ENCODE peak calls at places on chromosomes 13 and 19, in eight cellular contexts. P, N, S, O, T, U, W and Z are unnamed samples.

GRCh38 chr13:27194895-27195764 is 23.5 kb upstream of the USP12 start:
- DNase-seq in P (no peak), N (peak), S (no peak), O (no peak), T (peak), U (no peak), W (no peak), Z (no peak)

GRCh38 chr13:72850959-72851677 is 69.2 kb downstream of the PIBF1 start:
- DNase-seq in P (no peak), N (no peak), S (no peak), O (no peak), T (no peak), U (no peak), W (no peak), Z (no peak)

GRCh38 chr13:92827503-92827902 is 399.1 kb upstream of the GPC6 start:
- DNase-seq in P (no peak), N (no peak), S (no peak), O (no peak), T (no peak), U (no peak), W (no peak), Z (no peak)

GRCh38 chr19:51102991-51103390 is 5.2 kb downstream of the CTU1 start:
- DNase-seq in P (no peak), N (no peak), S (no peak), O (no peak), T (no peak), U (no peak), W (no peak), Z (no peak)

GRCh38 chr19:19345232-19345631 is 24.6 kb downstream of the MAU2 start:
- DNase-seq in P (no peak), N (no peak), S (no peak), O (no peak), T (no peak), U (no peak), W (no peak), Z (no peak)

GRCh38 chr13:43564941-43565340 is 221.8 kb downstream of the ENOX1 start:
- DNase-seq in P (no peak), N (no peak), S (no peak), O (no peak), T (no peak), U (no peak), W (no peak), Z (no peak)

GRCh38 chr19:11887247-11887617 is 350 bp upstream of the ZNF69 start:
- DNase-seq in P (no peak), N (no peak), S (no peak), O (no peak), T (no peak), U (no peak), W (peak), Z (no peak)

GRCh38 chr19:18051887-18052286 is 34.8 kb downstream of the IL12RB1 start:
- DNase-seq in P (no peak), N (no peak), S (no peak), O (no peak), T (no peak), U (peak), W (peak), Z (peak)

GRCh38 chr13:94325660-94326059 is 153.8 kb downstream of the DCT start:
- DNase-seq in P (no peak), N (peak), S (no peak), O (no peak), T (no peak), U (no peak), W (no peak), Z (peak)

GRCh38 chr19:13005253-13005652 is 10.0 kb downstream of the NFIX start:
- DNase-seq in P (no peak), N (no peak), S (no peak), O (no peak), T (no peak), U (no peak), W (no peak), Z (no peak)

GRCh38 chr19:19788015-19788414 is 33.5 kb downstream of the ZNF506 start:
- DNase-seq in P (no peak), N (no peak), S (no peak), O (no peak), T (no peak), U (no peak), W (no peak), Z (no peak)

GRCh38 chr19:3458595-3459284 is 21.6 kb downstream of the SMIM24 start:
- DNase-seq in P (no peak), N (no peak), S (no peak), O (peak), T (no peak), U (no peak), W (peak), Z (peak)

GRCh38 chr19:7257148-7258041 is 36.8 kb downstream of the INSR start:
- DNase-seq in P (no peak), N (peak), S (no peak), O (peak), T (peak), U (peak), W (no peak), Z (peak)

GRCh38 chr19:18478545-18479311 is 40.8 kb upstream of the ISYNA1 start:
- DNase-seq in P (no peak), N (peak), S (no peak), O (peak), T (no peak), U (peak), W (peak), Z (peak)

GRCh38 chr13:81610613-81611012 is 1269.7 kb upstream of the SPRY2 start:
- DNase-seq in P (no peak), N (no peak), S (no peak), O (no peak), T (no peak), U (no peak), W (no peak), Z (no peak)

GRCh38 chr13:79776538-79776937 is 295.6 kb downstream of the NDFIP2 start:
- DNase-seq in P (no peak), N (no peak), S (no peak), O (no peak), T (no peak), U (no peak), W (no peak), Z (no peak)

GRCh38 chr19:6378036-6378435 is 2.3 kb upstream of the PSPN start:
- DNase-seq in P (no peak), N (no peak), S (no peak), O (peak), T (no peak), U (no peak), W (no peak), Z (no peak)

GRCh38 chr13:94479559-94480095 is at the start of gene DCT:
- DNase-seq in P (no peak), N (no peak), S (no peak), O (no peak), T (no peak), U (no peak), W (no peak), Z (no peak)

GRCh38 chr19:2446390-2446789 is 10.4 kb downstream of the LMNB2 start:
- DNase-seq in P (no peak), N (no peak), S (no peak), O (no peak), T (no peak), U (no peak), W (no peak), Z (no peak)

GRCh38 chr19:5828661-5829566 is 10.6 kb downstream of the FUT6 start:
- DNase-seq in P (no peak), N (no peak), S (no peak), O (peak), T (no peak), U (peak), W (peak), Z (peak)

GRCh38 chr19:49574206-49574755 is 6.1 kb downstream of the NOSIP start:
- DNase-seq in P (no peak), N (no peak), S (no peak), O (no peak), T (no peak), U (no peak), W (no peak), Z (no peak)

GRCh38 chr13:51629711-51630575 is 45.7 kb downstream of the WDFY2 start:
- DNase-seq in P (no peak), N (no peak), S (no peak), O (no peak), T (no peak), U (no peak), W (no peak), Z (no peak)
- H3K27ac ChIP-seq in P (peak), N (peak), S (no peak), O (no peak), T (no peak), U (no peak), W (no peak), Z (no peak)

GRCh38 chr13:109159650-109160309 is 530.4 kb downstream of the MYO16 start:
- DNase-seq in P (no peak), N (no peak), S (no peak), O (no peak), T (no peak), U (no peak), W (no peak), Z (no peak)
- H3K27ac ChIP-seq in P (no peak), N (no peak), S (no peak), O (no peak), T (no peak), U (no peak), W (no peak), Z (no peak)

GRCh38 chr13:49669735-49670309 is 21.5 kb downstream of the EBPL start:
- DNase-seq in P (peak), N (peak), S (peak), O (peak), T (peak), U (peak), W (peak), Z (peak)
- H3K27ac ChIP-seq in P (no peak), N (no peak), S (no peak), O (no peak), T (no peak), U (no peak), W (no peak), Z (no peak)

GRCh38 chr19:16326401-16327130 is 1.9 kb downstream of the KLF2 start:
- DNase-seq in P (no peak), N (no peak), S (no peak), O (no peak), T (no peak), U (no peak), W (peak), Z (no peak)
- H3K27ac ChIP-seq in P (peak), N (peak), S (peak), O (peak), T (peak), U (peak), W (peak), Z (peak)